ENCODE peak calls at places on chromosomes 13 and 19, in seven cellular contexts. Z is CD4-positive, CD25-positive, alpha-beta regulatory T cell; K is adrenal gland; U is IMR-90; V is A673; S is uterus; N is CD8-positive, alpha-beta T cell. X is an unnamed sample.

GRCh38 chr13:64417609-64418008 is 2812.5 kb downstream of the PCDH9 start:
- DNase-seq in N (no peak), K (no peak), U (no peak), Z (no peak), V (no peak), S (no peak), X (no peak)

GRCh38 chr19:42207767-42208259 is 9.7 kb downstream of the DEDD2 start:
- DNase-seq in S (no peak), Z (no peak), K (no peak), N (no peak), V (no peak), U (peak; percentile 89), X (no peak)

GRCh38 chr13:23558675-23559536 is 11.3 kb upstream of the TNFRSF19 start:
- DNase-seq in K (peak; percentile 50), S (peak; percentile 62), N (no peak), Z (peak; percentile 56), V (peak; percentile 67), U (peak; percentile 92), X (no peak)

GRCh38 chr13:45055902-45056648 is 64.2 kb upstream of the GTF2F2 start:
- DNase-seq in V (peak; percentile 62), S (peak; percentile 40), K (no peak), U (peak; percentile 56), Z (no peak), N (no peak), X (no peak)

GRCh38 chr19:21812448-21812847 is 23.5 kb downstream of the ZNF43 start:
- DNase-seq in N (no peak), K (no peak), V (no peak), Z (no peak), S (no peak), U (no peak), X (no peak)

GRCh38 chr19:49554701-49555181 is 25.6 kb downstream of the NOSIP start:
- DNase-seq in U (no peak), N (no peak), S (no peak), K (peak; percentile 47), Z (peak; percentile 77), V (peak; percentile 68), X (no peak)

GRCh38 chr19:42113641-42114348 is 18.5 kb downstream of the POU2F2 start:
- DNase-seq in U (peak; percentile 99), N (no peak), S (no peak), Z (no peak), V (peak; percentile 79), K (no peak), X (peak; percentile 49)

GRCh38 chr19:18532208-18532890 is 10.5 kb upstream of the ELL start:
- DNase-seq in Z (no peak), K (no peak), N (no peak), U (no peak), S (no peak), V (no peak), X (no peak)

GRCh38 chr13:104017317-104017716 is 951.1 kb upstream of the SLC10A2 start:
- DNase-seq in N (no peak), U (no peak), Z (no peak), S (no peak), V (no peak), K (no peak), X (no peak)

GRCh38 chr13:97269603-97270002 is 47.5 kb downstream of the MBNL2 start:
- DNase-seq in S (no peak), N (no peak), Z (no peak), U (no peak), K (no peak), V (no peak), X (no peak)

GRCh38 chr13:112645327-112645914 is 44.4 kb upstream of the ATP11A start:
- DNase-seq in V (no peak), N (no peak), Z (no peak), S (peak; percentile 6), U (no peak), K (no peak), X (no peak)

GRCh38 chr13:31236211-31236786 is 36.5 kb downstream of the B3GLCT start:
- DNase-seq in V (peak; percentile 64), N (no peak), K (peak; percentile 16), U (peak; percentile 54), S (no peak), Z (peak; percentile 34), X (no peak)

GRCh38 chr13:48819889-48820288 is 155.8 kb upstream of the FNDC3A start:
- DNase-seq in Z (no peak), N (no peak), U (no peak), S (no peak), K (no peak), V (no peak), X (no peak)

GRCh38 chr19:44640518-44640917 is 3.2 kb upstream of the PVR start:
- DNase-seq in N (no peak), U (peak; percentile 58), V (no peak), K (no peak), S (no peak), Z (no peak), X (no peak)

GRCh38 chr19:48258350-48258749 is 2.6 kb upstream of the CARD8 start:
- DNase-seq in V (peak; percentile 87), S (no peak), Z (peak; percentile 70), K (no peak), N (no peak), U (no peak), X (no peak)

GRCh38 chr19:7762719-7763293 is at the start of gene CLEC4M:
- DNase-seq in N (no peak), U (no peak), S (no peak), K (no peak), Z (no peak), V (no peak), X (no peak)

GRCh38 chr19:4487572-4487971 is 15.5 kb downstream of the HDGFL2 start:
- DNase-seq in V (no peak), U (no peak), S (no peak), N (no peak), K (no peak), Z (no peak), X (no peak)

GRCh38 chr13:50845211-50845610 is 1.7 kb upstream of the DLEU7 start:
- DNase-seq in Z (no peak), K (no peak), N (no peak), S (no peak), V (no peak), U (no peak), X (no peak)

GRCh38 chr13:61575941-61576340 is 160.3 kb upstream of the PCDH20 start:
- DNase-seq in U (no peak), V (no peak), Z (no peak), S (no peak), K (no peak), N (no peak), X (no peak)

GRCh38 chr19:4909172-4909896 is at the start of gene UHRF1:
- DNase-seq in N (no peak), V (peak; percentile 91), Z (peak; percentile 79), U (no peak), S (no peak), K (no peak), X (no peak)

GRCh38 chr19:55549500-55550320 is 4.4 kb upstream of the SBK3 start:
- DNase-seq in Z (no peak), S (no peak), U (peak; percentile 93), K (no peak), N (no peak), V (no peak), X (no peak)

GRCh38 chr19:959935-960502 is 24.1 kb upstream of the WDR18 start:
- DNase-seq in S (no peak), U (no peak), V (no peak), Z (no peak), N (no peak), K (no peak), X (no peak)

GRCh38 chr13:47853236-47853635 is 147.8 kb downstream of the SUCLA2 start:
- DNase-seq in Z (no peak), S (no peak), N (no peak), K (no peak), U (no peak), V (no peak), X (no peak)

GRCh38 chr13:51643882-51644281 is 59.6 kb downstream of the WDFY2 start:
- DNase-seq in N (no peak), K (no peak), V (peak; percentile 88), Z (peak; percentile 28), U (peak; percentile 95), S (no peak), X (no peak)

GRCh38 chr13:114132419-114133121 is at the start of gene RASA3:
- DNase-seq in Z (peak; percentile 78), S (peak; percentile 81), N (no peak), V (peak; percentile 82), U (peak; percentile 79), K (peak; percentile 64), X (peak; percentile 89)

GRCh38 chr13:99509477-99509876 is 8.2 kb downstream of the TM9SF2 start:
- DNase-seq in S (no peak), K (no peak), V (no peak), N (no peak), U (no peak), Z (no peak), X (no peak)
- H3K4me1 ChIP-seq in S (no peaks in the 10 kb centered on the region), K (peaks cover 60% of the 10 kb centered on the region), V (peaks cover 13% of the 10 kb centered on the region), N (peaks cover 35% of the 10 kb centered on the region), U (peaks cover 2% of the 10 kb centered on the region), Z (peaks cover 42% of the 10 kb centered on the region), X (peaks cover 33% of the 10 kb centered on the region)

DNA sequence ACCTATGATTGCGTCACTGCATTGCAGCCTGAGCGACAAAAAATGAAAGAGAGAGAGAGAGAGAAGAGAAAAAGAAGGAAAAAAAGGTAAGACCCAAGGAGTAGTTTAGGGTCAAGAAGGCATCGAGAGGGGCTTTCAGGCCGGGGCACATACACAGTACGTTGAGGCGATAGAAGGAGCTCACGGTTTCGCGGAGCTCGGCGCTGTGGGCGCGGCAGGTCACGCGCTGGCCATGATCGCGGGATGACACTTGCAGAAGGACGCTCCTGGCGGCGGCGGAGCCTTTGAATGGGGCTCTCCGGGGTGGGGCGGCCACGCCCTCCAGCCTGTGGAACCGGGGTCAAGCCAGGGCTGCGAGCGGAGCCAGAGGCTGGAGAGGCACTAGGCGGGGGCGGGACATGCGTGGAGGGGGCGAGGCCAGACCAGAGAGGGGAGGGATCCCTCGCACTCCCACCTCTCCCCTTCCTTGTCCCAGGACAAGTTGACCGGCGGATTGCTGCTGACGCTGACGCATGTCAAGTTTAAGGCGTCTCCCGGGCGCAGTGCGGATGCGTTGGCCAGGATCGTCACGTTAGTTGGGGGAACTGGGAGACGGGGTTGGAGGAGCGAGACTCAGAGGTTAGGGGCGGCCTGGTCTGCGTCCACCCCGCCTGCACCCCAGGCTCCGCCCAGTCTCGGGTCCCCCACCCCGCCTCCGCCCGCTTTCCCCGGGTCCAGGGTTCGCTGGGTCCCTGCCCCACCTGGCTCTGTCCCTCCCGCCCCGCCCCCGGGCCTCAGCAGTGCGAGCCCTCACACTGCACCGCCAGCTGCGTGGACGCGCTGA is 6.9 kb downstream of the NPHS1 start:
- DNase-seq in U (no peak), S (no peak), V (no peak), Z (peak; percentile 14), K (no peak), N (no peak), X (no peak)
- H3K27me3 ChIP-seq in U (peaks cover 58% of the 10 kb centered on the region), S (peaks cover 16% of the 10 kb centered on the region), V (peaks cover 64% of the 10 kb centered on the region), Z (peaks cover 21% of the 10 kb centered on the region), K (peaks cover 61% of the 10 kb centered on the region), N (peaks cover 32% of the 10 kb centered on the region), X (no peaks in the 10 kb centered on the region)

GRCh38 chr13:85381082-85381481 is 418.1 kb downstream of the SLITRK6 start:
- DNase-seq in Z (no peak), V (no peak), U (no peak), S (no peak), K (no peak), N (no peak), X (no peak)

GRCh38 chr13:85383291-85383690 is 415.9 kb downstream of the SLITRK6 start:
- DNase-seq in K (no peak), U (no peak), N (no peak), V (no peak), S (no peak), Z (no peak), X (no peak)

GRCh38 chr13:85386424-85386823 is 412.8 kb downstream of the SLITRK6 start:
- DNase-seq in Z (no peak), U (no peak), K (no peak), N (no peak), S (no peak), V (no peak), X (no peak)
- H3K4me1 ChIP-seq in Z (no peaks in the 10 kb centered on the region), U (no peaks in the 10 kb centered on the region), K (no peaks in the 10 kb centered on the region), N (no peaks in the 10 kb centered on the region), S (no peaks in the 10 kb centered on the region), V (no peaks in the 10 kb centered on the region), X (no peaks in the 10 kb centered on the region)

GRCh38 chr19:35812220-35813042 is at the start of gene PRODH2:
- DNase-seq in U (no peak), V (no peak), S (no peak), K (no peak), N (no peak), Z (no peak), X (no peak)
- H3K27me3 ChIP-seq in U (peaks cover 27% of the 10 kb centered on the region), V (no peaks in the 10 kb centered on the region), S (no peaks in the 10 kb centered on the region), K (peaks cover 2% of the 10 kb centered on the region), N (no peaks in the 10 kb centered on the region), Z (no peaks in the 10 kb centered on the region), X (peaks cover 29% of the 10 kb centered on the region)

X was measured in tibial artery.